ENCODE peak calls at places on chromosomes 3 and 15, in nine cellular contexts. One of them, this sample, is unnamed.

GRCh38 chr3:54046677-54047214 is 75.6 kb upstream of the CACNA2D3 start:
- DNase-seq in NCI-H345: no peak
- DNase-seq in fibroblast of mammary gland: peak
- DNase-seq in H9: no peak
- DNase-seq in NCI-H187 treated with DMSO at 0.1 percent for 48 hours: no peak
- DNase-seq in mesendoderm: no peak
- DNase-seq in choroid plexus epithelial cell: peak
- DNase-seq in germinal center: no peak
- DNase-seq in neural progenitor cell: no peak
- DNase-seq in this sample: no peak

GRCh38 chr3:193782747-193783146 is 189.7 kb downstream of the OPA1 start:
- DNase-seq in mesendoderm: peak
- DNase-seq in NCI-H345: no peak
- DNase-seq in choroid plexus epithelial cell: no peak
- DNase-seq in neural progenitor cell: no peak
- DNase-seq in germinal center: no peak
- DNase-seq in H9: no peak
- DNase-seq in fibroblast of mammary gland: no peak
- DNase-seq in NCI-H187 treated with DMSO at 0.1 percent for 48 hours: no peak
- DNase-seq in this sample: no peak

GRCh38 chr15:31308185-31308639 is 18.4 kb upstream of the KLF13 start:
- DNase-seq in NCI-H187 treated with DMSO at 0.1 percent for 48 hours: no peak
- DNase-seq in neural progenitor cell: no peak
- DNase-seq in choroid plexus epithelial cell: no peak
- DNase-seq in mesendoderm: no peak
- DNase-seq in H9: no peak
- DNase-seq in fibroblast of mammary gland: no peak
- DNase-seq in germinal center: peak
- DNase-seq in NCI-H345: peak
- DNase-seq in this sample: no peak

GRCh38 chr15:22989576-22990477 is 9.7 kb upstream of the CYFIP1 start:
- DNase-seq in germinal center: no peak
- DNase-seq in mesendoderm: peak
- DNase-seq in NCI-H187 treated with DMSO at 0.1 percent for 48 hours: no peak
- DNase-seq in fibroblast of mammary gland: no peak
- DNase-seq in NCI-H345: no peak
- DNase-seq in choroid plexus epithelial cell: no peak
- DNase-seq in neural progenitor cell: peak
- DNase-seq in H9: no peak
- DNase-seq in this sample: no peak

GRCh38 chr15:88802991-88803240 is 320 bp upstream of the ACAN start:
- DNase-seq in fibroblast of mammary gland: no peak
- DNase-seq in neural progenitor cell: no peak
- DNase-seq in NCI-H187 treated with DMSO at 0.1 percent for 48 hours: no peak
- DNase-seq in choroid plexus epithelial cell: no peak
- DNase-seq in mesendoderm: no peak
- DNase-seq in H9: no peak
- DNase-seq in germinal center: no peak
- DNase-seq in NCI-H345: no peak
- DNase-seq in this sample: no peak

GRCh38 chr3:19446687-19447086 is 298.4 kb downstream of the KCNH8 start:
- DNase-seq in neural progenitor cell: no peak
- DNase-seq in choroid plexus epithelial cell: no peak
- DNase-seq in NCI-H345: no peak
- DNase-seq in NCI-H187 treated with DMSO at 0.1 percent for 48 hours: no peak
- DNase-seq in H9: no peak
- DNase-seq in mesendoderm: no peak
- DNase-seq in fibroblast of mammary gland: no peak
- DNase-seq in germinal center: no peak
- DNase-seq in this sample: no peak

GRCh38 chr3:27643355-27643754 is 78.8 kb downstream of the EOMES start:
- DNase-seq in choroid plexus epithelial cell: peak
- DNase-seq in H9: no peak
- DNase-seq in mesendoderm: no peak
- DNase-seq in NCI-H187 treated with DMSO at 0.1 percent for 48 hours: no peak
- DNase-seq in NCI-H345: no peak
- DNase-seq in fibroblast of mammary gland: peak
- DNase-seq in germinal center: no peak
- DNase-seq in neural progenitor cell: no peak
- DNase-seq in this sample: no peak

GRCh38 chr3:82610236-82610635 is 848.8 kb upstream of the GBE1 start:
- DNase-seq in fibroblast of mammary gland: no peak
- DNase-seq in NCI-H187 treated with DMSO at 0.1 percent for 48 hours: no peak
- DNase-seq in neural progenitor cell: no peak
- DNase-seq in germinal center: no peak
- DNase-seq in choroid plexus epithelial cell: no peak
- DNase-seq in mesendoderm: no peak
- DNase-seq in NCI-H345: no peak
- DNase-seq in H9: no peak
- DNase-seq in this sample: no peak

GRCh38 chr15:52262364-52262763 is 33.2 kb downstream of the MYO5C start:
- DNase-seq in germinal center: no peak
- DNase-seq in neural progenitor cell: no peak
- DNase-seq in fibroblast of mammary gland: peak
- DNase-seq in mesendoderm: peak
- DNase-seq in H9: no peak
- DNase-seq in NCI-H345: no peak
- DNase-seq in choroid plexus epithelial cell: no peak
- DNase-seq in NCI-H187 treated with DMSO at 0.1 percent for 48 hours: no peak
- DNase-seq in this sample: no peak

GRCh38 chr15:94229591-94230365 is 1.6 kb upstream of the MCTP2 start:
- DNase-seq in germinal center: peak
- DNase-seq in neural progenitor cell: no peak
- DNase-seq in choroid plexus epithelial cell: no peak
- DNase-seq in NCI-H345: no peak
- DNase-seq in mesendoderm: no peak
- DNase-seq in fibroblast of mammary gland: no peak
- DNase-seq in NCI-H187 treated with DMSO at 0.1 percent for 48 hours: no peak
- DNase-seq in H9: no peak
- DNase-seq in this sample: no peak

GRCh38 chr15:55770808-55771207 is 27.9 kb upstream of the PRTG start:
- DNase-seq in NCI-H345: no peak
- DNase-seq in germinal center: no peak
- DNase-seq in NCI-H187 treated with DMSO at 0.1 percent for 48 hours: no peak
- DNase-seq in neural progenitor cell: no peak
- DNase-seq in choroid plexus epithelial cell: peak
- DNase-seq in fibroblast of mammary gland: peak
- DNase-seq in H9: no peak
- DNase-seq in mesendoderm: no peak
- DNase-seq in this sample: no peak

GRCh38 chr15:56261854-56262509 is 18.3 kb upstream of the RFX7 start:
- DNase-seq in H9: no peak
- DNase-seq in fibroblast of mammary gland: no peak
- DNase-seq in NCI-H187 treated with DMSO at 0.1 percent for 48 hours: no peak
- DNase-seq in choroid plexus epithelial cell: no peak
- DNase-seq in mesendoderm: no peak
- DNase-seq in NCI-H345: no peak
- DNase-seq in germinal center: no peak
- DNase-seq in neural progenitor cell: no peak
- DNase-seq in this sample: no peak

GRCh38 chr3:4780545-4780957 is 198.7 kb upstream of the BHLHE40 start:
- DNase-seq in H9: no peak
- DNase-seq in NCI-H187 treated with DMSO at 0.1 percent for 48 hours: no peak
- DNase-seq in mesendoderm: no peak
- DNase-seq in choroid plexus epithelial cell: no peak
- DNase-seq in fibroblast of mammary gland: no peak
- DNase-seq in neural progenitor cell: no peak
- DNase-seq in NCI-H345: no peak
- DNase-seq in germinal center: no peak
- DNase-seq in this sample: no peak

GRCh38 chr3:99549220-99549619 is 89.2 kb upstream of the COL8A1 start:
- DNase-seq in NCI-H187 treated with DMSO at 0.1 percent for 48 hours: no peak
- DNase-seq in choroid plexus epithelial cell: no peak
- DNase-seq in neural progenitor cell: no peak
- DNase-seq in H9: no peak
- DNase-seq in NCI-H345: no peak
- DNase-seq in mesendoderm: no peak
- DNase-seq in germinal center: no peak
- DNase-seq in fibroblast of mammary gland: no peak
- DNase-seq in this sample: no peak

GRCh38 chr15:40714144-40714543 is 19.2 kb downstream of the RAD51 start:
- DNase-seq in mesendoderm: no peak
- DNase-seq in choroid plexus epithelial cell: no peak
- DNase-seq in neural progenitor cell: no peak
- DNase-seq in NCI-H345: no peak
- DNase-seq in H9: no peak
- DNase-seq in NCI-H187 treated with DMSO at 0.1 percent for 48 hours: no peak
- DNase-seq in germinal center: no peak
- DNase-seq in fibroblast of mammary gland: no peak
- DNase-seq in this sample: no peak

GRCh38 chr3:23992051-23992628 is 47.1 kb downstream of the NR1D2 start:
- DNase-seq in choroid plexus epithelial cell: peak
- DNase-seq in NCI-H345: no peak
- DNase-seq in mesendoderm: peak
- DNase-seq in neural progenitor cell: peak
- DNase-seq in H9: no peak
- DNase-seq in NCI-H187 treated with DMSO at 0.1 percent for 48 hours: no peak
- DNase-seq in fibroblast of mammary gland: peak
- DNase-seq in germinal center: no peak
- DNase-seq in this sample: no peak

GRCh38 chr3:15557511-15557946 is 36.0 kb upstream of the COLQ start:
- DNase-seq in NCI-H345: peak
- DNase-seq in mesendoderm: peak
- DNase-seq in NCI-H187 treated with DMSO at 0.1 percent for 48 hours: no peak
- DNase-seq in fibroblast of mammary gland: peak
- DNase-seq in neural progenitor cell: peak
- DNase-seq in choroid plexus epithelial cell: peak
- DNase-seq in germinal center: peak
- DNase-seq in H9: peak
- DNase-seq in this sample: peak

GRCh38 chr15:42137461-42138261 is 18.8 kb downstream of the PLA2G4F start:
- DNase-seq in neural progenitor cell: peak
- DNase-seq in NCI-H187 treated with DMSO at 0.1 percent for 48 hours: no peak
- DNase-seq in NCI-H345: peak
- DNase-seq in germinal center: peak
- DNase-seq in choroid plexus epithelial cell: peak
- DNase-seq in fibroblast of mammary gland: peak
- DNase-seq in mesendoderm: peak
- DNase-seq in H9: peak
- DNase-seq in this sample: no peak

GRCh38 chr15:36688310-36689102 is 109.1 kb downstream of the CDIN1 start:
- DNase-seq in choroid plexus epithelial cell: peak
- DNase-seq in germinal center: no peak
- DNase-seq in mesendoderm: no peak
- DNase-seq in neural progenitor cell: no peak
- DNase-seq in NCI-H187 treated with DMSO at 0.1 percent for 48 hours: no peak
- DNase-seq in H9: no peak
- DNase-seq in fibroblast of mammary gland: peak
- DNase-seq in NCI-H345: no peak
- DNase-seq in this sample: no peak

GRCh38 chr3:183537295-183537730 is 18.2 kb downstream of the KLHL6 start:
- DNase-seq in NCI-H345: no peak
- DNase-seq in fibroblast of mammary gland: peak
- DNase-seq in neural progenitor cell: no peak
- DNase-seq in germinal center: no peak
- DNase-seq in mesendoderm: no peak
- DNase-seq in choroid plexus epithelial cell: peak
- DNase-seq in H9: no peak
- DNase-seq in NCI-H187 treated with DMSO at 0.1 percent for 48 hours: no peak
- DNase-seq in this sample: peak

GRCh38 chr3:36166477-36166876 is 213.8 kb upstream of the STAC start:
- DNase-seq in NCI-H187 treated with DMSO at 0.1 percent for 48 hours: no peak
- DNase-seq in fibroblast of mammary gland: peak
- DNase-seq in neural progenitor cell: no peak
- DNase-seq in choroid plexus epithelial cell: peak
- DNase-seq in germinal center: no peak
- DNase-seq in NCI-H345: no peak
- DNase-seq in mesendoderm: peak
- DNase-seq in H9: no peak
- DNase-seq in this sample: no peak

GRCh38 chr3:40079845-40080240 is 229.7 kb upstream of the EIF1B start:
- DNase-seq in choroid plexus epithelial cell: peak
- DNase-seq in NCI-H187 treated with DMSO at 0.1 percent for 48 hours: no peak
- DNase-seq in neural progenitor cell: no peak
- DNase-seq in fibroblast of mammary gland: peak
- DNase-seq in NCI-H345: no peak
- DNase-seq in germinal center: no peak
- DNase-seq in mesendoderm: no peak
- DNase-seq in H9: no peak
- DNase-seq in this sample: no peak

GRCh38 chr3:45571969-45572368 is 22.6 kb upstream of the LIMD1 start:
- DNase-seq in germinal center: no peak
- DNase-seq in choroid plexus epithelial cell: no peak
- DNase-seq in NCI-H345: no peak
- DNase-seq in fibroblast of mammary gland: no peak
- DNase-seq in mesendoderm: peak
- DNase-seq in H9: no peak
- DNase-seq in NCI-H187 treated with DMSO at 0.1 percent for 48 hours: no peak
- DNase-seq in neural progenitor cell: no peak
- DNase-seq in this sample: no peak

GRCh38 chr3:143601738-143602480 is 246.4 kb downstream of the SLC9A9 start:
- DNase-seq in NCI-H345: no peak
- DNase-seq in mesendoderm: no peak
- DNase-seq in H9: peak
- DNase-seq in fibroblast of mammary gland: peak
- DNase-seq in neural progenitor cell: no peak
- DNase-seq in choroid plexus epithelial cell: peak
- DNase-seq in NCI-H187 treated with DMSO at 0.1 percent for 48 hours: no peak
- DNase-seq in germinal center: no peak
- DNase-seq in this sample: no peak

GRCh38 chr3:194381460-194381875 is 11.9 kb upstream of the LRRC15 start:
- DNase-seq in NCI-H187 treated with DMSO at 0.1 percent for 48 hours: no peak
- DNase-seq in neural progenitor cell: no peak
- DNase-seq in germinal center: no peak
- DNase-seq in choroid plexus epithelial cell: no peak
- DNase-seq in mesendoderm: no peak
- DNase-seq in H9: peak
- DNase-seq in NCI-H345: no peak
- DNase-seq in fibroblast of mammary gland: no peak
- DNase-seq in this sample: peak

GRCh38 chr3:58062469-58062868 is 54.2 kb downstream of the FLNB start:
- DNase-seq in NCI-H345: no peak
- DNase-seq in NCI-H187 treated with DMSO at 0.1 percent for 48 hours: no peak
- DNase-seq in choroid plexus epithelial cell: no peak
- DNase-seq in neural progenitor cell: peak
- DNase-seq in H9: no peak
- DNase-seq in germinal center: no peak
- DNase-seq in mesendoderm: no peak
- DNase-seq in fibroblast of mammary gland: peak
- DNase-seq in this sample: no peak

GRCh38 chr3:149377408-149378111 is at the start of gene TM4SF1:
- DNase-seq in mesendoderm: peak
- DNase-seq in neural progenitor cell: no peak
- DNase-seq in choroid plexus epithelial cell: peak
- DNase-seq in germinal center: no peak
- DNase-seq in NCI-H187 treated with DMSO at 0.1 percent for 48 hours: no peak
- DNase-seq in H9: peak
- DNase-seq in fibroblast of mammary gland: peak
- DNase-seq in NCI-H345: peak
- DNase-seq in this sample: peak

GRCh38 chr3:131216801-131217200 is 164.8 kb upstream of the NUDT16 start:
- DNase-seq in fibroblast of mammary gland: peak
- DNase-seq in mesendoderm: peak
- DNase-seq in germinal center: no peak
- DNase-seq in H9: peak
- DNase-seq in choroid plexus epithelial cell: peak
- DNase-seq in NCI-H345: no peak
- DNase-seq in neural progenitor cell: peak
- DNase-seq in NCI-H187 treated with DMSO at 0.1 percent for 48 hours: no peak
- DNase-seq in this sample: no peak

GRCh38 chr3:134299185-134299887 is 48.7 kb upstream of the RYK start:
- DNase-seq in mesendoderm: peak
- DNase-seq in germinal center: no peak
- DNase-seq in NCI-H187 treated with DMSO at 0.1 percent for 48 hours: no peak
- DNase-seq in neural progenitor cell: peak
- DNase-seq in NCI-H345: no peak
- DNase-seq in fibroblast of mammary gland: peak
- DNase-seq in choroid plexus epithelial cell: peak
- DNase-seq in H9: no peak
- DNase-seq in this sample: no peak

GRCh38 chr15:31263751-31264533 is 62.7 kb upstream of the KLF13 start:
- DNase-seq in neural progenitor cell: peak
- DNase-seq in germinal center: peak
- DNase-seq in NCI-H187 treated with DMSO at 0.1 percent for 48 hours: no peak
- DNase-seq in choroid plexus epithelial cell: no peak
- DNase-seq in NCI-H345: peak
- DNase-seq in mesendoderm: no peak
- DNase-seq in fibroblast of mammary gland: no peak
- DNase-seq in H9: peak
- DNase-seq in this sample: peak

GRCh38 chr15:83275412-83275811 is 9.1 kb downstream of the BNC1 start:
- DNase-seq in fibroblast of mammary gland: peak
- DNase-seq in NCI-H187 treated with DMSO at 0.1 percent for 48 hours: no peak
- DNase-seq in germinal center: no peak
- DNase-seq in H9: no peak
- DNase-seq in NCI-H345: no peak
- DNase-seq in choroid plexus epithelial cell: no peak
- DNase-seq in neural progenitor cell: no peak
- DNase-seq in mesendoderm: peak
- DNase-seq in this sample: no peak

This sample was measured in ascending aorta.